ENCODE peak calls at places on chromosomes 11 and 22, in nine cellular contexts. One of them, this sample, is unnamed.

GRCh38 chr11:132054822-132055221 is 684.4 kb downstream of the NTM start:
- DNase-seq in bronchial epithelial cell: peak
- DNase-seq in left ventricle myocardium inferior: no peak
- DNase-seq in IMR-90: peak
- DNase-seq in AG09309: peak
- DNase-seq in AG04450: peak
- DNase-seq in upper lobe of right lung: no peak
- DNase-seq in hepatocyte: no peak
- DNase-seq in Caco-2: no peak
- DNase-seq in this sample: peak

GRCh38 chr11:68322031-68322388 is 9.6 kb downstream of the LRP5 start:
- DNase-seq in bronchial epithelial cell: no peak
- DNase-seq in left ventricle myocardium inferior: no peak
- DNase-seq in IMR-90: no peak
- DNase-seq in AG09309: no peak
- DNase-seq in AG04450: no peak
- DNase-seq in upper lobe of right lung: no peak
- DNase-seq in hepatocyte: no peak
- DNase-seq in Caco-2: no peak
- DNase-seq in this sample: no peak

GRCh38 chr11:11178671-11179070 is 174.4 kb downstream of the CSNK2A3 start:
- DNase-seq in bronchial epithelial cell: no peak
- DNase-seq in left ventricle myocardium inferior: no peak
- DNase-seq in IMR-90: no peak
- DNase-seq in AG09309: no peak
- DNase-seq in AG04450: no peak
- DNase-seq in upper lobe of right lung: no peak
- DNase-seq in hepatocyte: peak
- DNase-seq in Caco-2: no peak
- DNase-seq in this sample: no peak

GRCh38 chr11:8086001-8086479 is 5.0 kb downstream of the TUB start:
- DNase-seq in bronchial epithelial cell: no peak
- DNase-seq in left ventricle myocardium inferior: no peak
- DNase-seq in IMR-90: peak
- DNase-seq in AG09309: no peak
- DNase-seq in AG04450: no peak
- DNase-seq in upper lobe of right lung: no peak
- DNase-seq in hepatocyte: no peak
- DNase-seq in Caco-2: no peak
- DNase-seq in this sample: no peak

GRCh38 chr22:38694049-38694448 is 6.7 kb downstream of the JOSD1 start:
- DNase-seq in bronchial epithelial cell: no peak
- DNase-seq in left ventricle myocardium inferior: no peak
- DNase-seq in IMR-90: no peak
- DNase-seq in AG09309: no peak
- DNase-seq in AG04450: no peak
- DNase-seq in upper lobe of right lung: no peak
- DNase-seq in hepatocyte: peak
- DNase-seq in Caco-2: peak
- DNase-seq in this sample: no peak

GRCh38 chr11:130220311-130221030 is 60.9 kb downstream of the ST14 start:
- DNase-seq in bronchial epithelial cell: no peak
- DNase-seq in left ventricle myocardium inferior: no peak
- DNase-seq in IMR-90: no peak
- DNase-seq in AG09309: no peak
- DNase-seq in AG04450: no peak
- DNase-seq in upper lobe of right lung: peak
- DNase-seq in hepatocyte: no peak
- DNase-seq in Caco-2: peak
- DNase-seq in this sample: no peak

GRCh38 chr11:36441610-36442208 is 68.4 kb downstream of the TRAF6 start:
- DNase-seq in bronchial epithelial cell: no peak
- DNase-seq in left ventricle myocardium inferior: no peak
- DNase-seq in IMR-90: no peak
- DNase-seq in AG09309: no peak
- DNase-seq in AG04450: no peak
- DNase-seq in upper lobe of right lung: no peak
- DNase-seq in hepatocyte: no peak
- DNase-seq in Caco-2: no peak
- DNase-seq in this sample: no peak

GRCh38 chr22:22761963-22762772 is 117.8 kb downstream of the GGTLC2 start:
- DNase-seq in bronchial epithelial cell: no peak
- DNase-seq in left ventricle myocardium inferior: no peak
- DNase-seq in IMR-90: no peak
- DNase-seq in AG09309: no peak
- DNase-seq in AG04450: no peak
- DNase-seq in upper lobe of right lung: no peak
- DNase-seq in hepatocyte: no peak
- DNase-seq in Caco-2: no peak
- DNase-seq in this sample: no peak

GRCh38 chr22:49687786-49688515 is 139.7 kb downstream of the BRD1 start:
- DNase-seq in bronchial epithelial cell: no peak
- DNase-seq in left ventricle myocardium inferior: no peak
- DNase-seq in IMR-90: no peak
- DNase-seq in AG09309: no peak
- DNase-seq in AG04450: no peak
- DNase-seq in upper lobe of right lung: no peak
- DNase-seq in hepatocyte: no peak
- DNase-seq in Caco-2: no peak
- DNase-seq in this sample: no peak

GRCh38 chr22:32617883-32618282 is 143.3 kb downstream of the FBXO7 start:
- DNase-seq in bronchial epithelial cell: no peak
- DNase-seq in left ventricle myocardium inferior: no peak
- DNase-seq in IMR-90: no peak
- DNase-seq in AG09309: no peak
- DNase-seq in AG04450: no peak
- DNase-seq in upper lobe of right lung: no peak
- DNase-seq in hepatocyte: peak
- DNase-seq in Caco-2: no peak
- DNase-seq in this sample: no peak

GRCh38 chr11:82720267-82720666 is 13.4 kb downstream of the FAM181B start:
- DNase-seq in bronchial epithelial cell: peak
- DNase-seq in left ventricle myocardium inferior: no peak
- DNase-seq in IMR-90: no peak
- DNase-seq in AG09309: no peak
- DNase-seq in AG04450: no peak
- DNase-seq in upper lobe of right lung: no peak
- DNase-seq in hepatocyte: no peak
- DNase-seq in Caco-2: no peak
- DNase-seq in this sample: no peak

DNA sequence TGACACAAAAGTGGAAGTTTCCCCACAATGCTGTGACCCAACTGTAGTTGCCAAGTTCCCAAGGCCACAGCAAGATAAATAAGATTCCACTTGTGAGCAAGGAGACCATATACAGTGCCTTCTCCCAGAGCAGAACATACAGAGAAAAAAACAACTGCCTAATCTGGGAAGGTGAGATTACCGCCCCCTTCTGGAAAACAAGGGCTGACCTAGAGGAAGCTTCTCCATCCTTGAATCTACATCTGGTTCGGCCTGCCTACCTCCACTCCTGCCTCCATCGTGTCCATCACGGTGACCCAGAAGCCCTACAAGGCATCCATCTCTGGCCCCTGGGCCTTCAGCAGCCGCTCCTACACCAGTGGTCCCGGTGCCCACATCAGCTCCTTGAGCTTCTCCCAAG is 6.1 kb upstream of the RNASEH2C start:
- DNase-seq in bronchial epithelial cell: no peak
- DNase-seq in left ventricle myocardium inferior: no peak
- DNase-seq in IMR-90: no peak
- DNase-seq in AG09309: no peak
- DNase-seq in AG04450: no peak
- DNase-seq in upper lobe of right lung: no peak
- DNase-seq in hepatocyte: no peak
- DNase-seq in Caco-2: no peak
- DNase-seq in this sample: no peak
- TF ChIP-seq CTCF in bronchial epithelial cell: no peak
- TF ChIP-seq CTCF in left ventricle myocardium inferior: peak
- TF ChIP-seq CTCF in IMR-90: no peak
- TF ChIP-seq CTCF in AG09309: peak
- TF ChIP-seq CTCF in AG04450: no peak
- TF ChIP-seq CTCF in upper lobe of right lung: no peak
- TF ChIP-seq CTCF in hepatocyte: no peak
- TF ChIP-seq CTCF in Caco-2: no peak
- TF ChIP-seq CTCF in this sample: peak

GRCh38 chr11:75132080-75132479 is 18.8 kb upstream of the SLCO2B1 start:
- DNase-seq in bronchial epithelial cell: no peak
- DNase-seq in left ventricle myocardium inferior: no peak
- DNase-seq in IMR-90: no peak
- DNase-seq in AG09309: no peak
- DNase-seq in AG04450: no peak
- DNase-seq in upper lobe of right lung: no peak
- DNase-seq in hepatocyte: no peak
- DNase-seq in Caco-2: no peak
- DNase-seq in this sample: no peak
- H3K4me3 ChIP-seq in bronchial epithelial cell: no peak
- H3K4me3 ChIP-seq in left ventricle myocardium inferior: no peak
- H3K4me3 ChIP-seq in IMR-90: no peak
- H3K4me3 ChIP-seq in AG09309: no peak
- H3K4me3 ChIP-seq in AG04450: no peak
- H3K4me3 ChIP-seq in upper lobe of right lung: no peak
- H3K4me3 ChIP-seq in hepatocyte: no peak
- H3K4me3 ChIP-seq in Caco-2: no peak
- H3K4me3 ChIP-seq in this sample: no peak

GRCh38 chr11:123483058-123483457 is 53.0 kb downstream of the GRAMD1B start:
- DNase-seq in bronchial epithelial cell: peak
- DNase-seq in left ventricle myocardium inferior: no peak
- DNase-seq in IMR-90: peak
- DNase-seq in AG09309: peak
- DNase-seq in AG04450: no peak
- DNase-seq in upper lobe of right lung: no peak
- DNase-seq in hepatocyte: no peak
- DNase-seq in Caco-2: no peak
- DNase-seq in this sample: no peak
- TF ChIP-seq CTCF in bronchial epithelial cell: no peak
- TF ChIP-seq CTCF in left ventricle myocardium inferior: no peak
- TF ChIP-seq CTCF in IMR-90: no peak
- TF ChIP-seq CTCF in AG09309: no peak
- TF ChIP-seq CTCF in AG04450: no peak
- TF ChIP-seq CTCF in upper lobe of right lung: no peak
- TF ChIP-seq CTCF in hepatocyte: no peak
- TF ChIP-seq CTCF in Caco-2: no peak
- TF ChIP-seq CTCF in this sample: no peak

DNA sequence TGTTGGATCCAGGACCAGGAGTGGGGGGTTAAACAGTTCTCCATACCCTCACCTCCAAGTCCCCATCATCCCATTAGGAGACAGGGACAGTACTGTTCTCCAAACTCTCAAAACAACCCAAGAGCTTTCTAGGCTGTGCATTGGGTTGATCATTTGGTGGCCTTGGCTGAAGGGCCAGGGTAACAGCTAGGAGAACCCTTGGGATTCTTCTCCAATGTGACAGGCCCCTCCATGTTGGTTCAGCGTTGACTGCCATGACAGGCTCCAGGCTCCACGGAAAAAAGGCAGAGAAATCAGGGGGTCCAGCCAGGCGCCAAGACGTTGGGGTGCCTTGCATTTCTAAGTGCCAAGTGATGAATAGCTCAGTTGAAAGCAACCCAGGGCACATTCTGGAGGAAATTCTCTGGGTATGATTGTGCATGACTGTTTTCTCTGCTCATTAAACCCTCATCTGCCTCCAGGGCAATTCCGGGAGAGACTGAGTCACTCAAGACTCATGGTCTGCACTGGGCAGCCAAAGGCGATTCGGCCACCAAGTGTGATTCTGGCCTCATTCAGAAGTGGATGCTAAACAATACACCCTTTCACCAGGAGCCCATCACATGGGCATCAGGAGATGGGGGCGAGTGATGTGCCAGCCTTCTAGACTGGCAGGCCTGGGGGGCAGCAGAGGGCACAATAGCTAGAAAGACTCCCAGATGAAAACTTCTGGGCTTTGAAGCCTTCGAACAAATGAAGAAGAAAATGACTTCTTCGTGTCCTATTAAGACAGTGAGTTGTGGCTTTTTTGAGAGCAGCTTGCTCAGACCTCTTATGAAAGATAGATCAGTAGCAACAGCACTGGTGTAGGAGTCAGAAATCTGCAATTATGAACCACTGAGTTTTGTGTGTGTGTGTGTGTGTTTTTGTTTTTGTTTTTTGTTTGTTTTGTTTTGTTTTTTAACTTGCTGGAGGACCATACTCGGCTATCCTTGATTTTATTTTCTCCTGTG is 27.7 kb downstream of the CD44 start:
- DNase-seq in bronchial epithelial cell: peak
- DNase-seq in left ventricle myocardium inferior: no peak
- DNase-seq in IMR-90: peak
- DNase-seq in AG09309: peak
- DNase-seq in AG04450: no peak
- DNase-seq in upper lobe of right lung: no peak
- DNase-seq in hepatocyte: no peak
- DNase-seq in Caco-2: no peak
- DNase-seq in this sample: peak
- H3K4me3 ChIP-seq in bronchial epithelial cell: no peak
- H3K4me3 ChIP-seq in left ventricle myocardium inferior: no peak
- H3K4me3 ChIP-seq in IMR-90: no peak
- H3K4me3 ChIP-seq in AG09309: no peak
- H3K4me3 ChIP-seq in AG04450: no peak
- H3K4me3 ChIP-seq in upper lobe of right lung: no peak
- H3K4me3 ChIP-seq in hepatocyte: no peak
- H3K4me3 ChIP-seq in Caco-2: no peak
- H3K4me3 ChIP-seq in this sample: no peak

GRCh38 chr11:487571-488021 is 19.4 kb downstream of the RNH1 start:
- DNase-seq in bronchial epithelial cell: no peak
- DNase-seq in left ventricle myocardium inferior: no peak
- DNase-seq in IMR-90: no peak
- DNase-seq in AG09309: no peak
- DNase-seq in AG04450: no peak
- DNase-seq in upper lobe of right lung: no peak
- DNase-seq in hepatocyte: no peak
- DNase-seq in Caco-2: no peak
- DNase-seq in this sample: no peak
- TF ChIP-seq CTCF in bronchial epithelial cell: no peak
- TF ChIP-seq CTCF in left ventricle myocardium inferior: no peak
- TF ChIP-seq CTCF in IMR-90: no peak
- TF ChIP-seq CTCF in AG09309: no peak
- TF ChIP-seq CTCF in AG04450: no peak
- TF ChIP-seq CTCF in upper lobe of right lung: no peak
- TF ChIP-seq CTCF in hepatocyte: no peak
- TF ChIP-seq CTCF in Caco-2: no peak
- TF ChIP-seq CTCF in this sample: no peak